ENCODE peak calls at places on chromosomes 5 and 9, in four cellular contexts. One of them, this sample, is unnamed.
A peak's percentile ranks its signal among the peaks of the same experiment; 100 is the strongest.

GRCh38 chr5:37836173-37837100 is 3.4 kb downstream of the GDNF start:
- DNase-seq in aorta: no peak
- DNase-seq in tibial artery: no peak
- DNase-seq in HCT116: no peak
- DNase-seq in this sample: no peak

GRCh38 chr9:114011313-114011712 is 66.8 kb downstream of the AMBP start:
- DNase-seq in tibial artery: peak; percentile 4
- DNase-seq in aorta: no peak
- DNase-seq in HCT116: no peak
- DNase-seq in this sample: no peak

GRCh38 chr9:69822091-69822750 is 1.6 kb downstream of the CFAP95 start:
- DNase-seq in tibial artery: no peak
- DNase-seq in HCT116: no peak
- DNase-seq in aorta: no peak
- DNase-seq in this sample: no peak

GRCh38 chr9:38339496-38339895 is 53.0 kb upstream of the ALDH1B1 start:
- DNase-seq in aorta: peak; percentile 54
- DNase-seq in HCT116: no peak
- DNase-seq in tibial artery: no peak
- DNase-seq in this sample: no peak

GRCh38 chr5:110478899-110479298 is 247.6 kb downstream of the TMEM232 start:
- DNase-seq in tibial artery: no peak
- DNase-seq in aorta: no peak
- DNase-seq in HCT116: no peak
- DNase-seq in this sample: peak; percentile 78

GRCh38 chr5:157766441-157766840 is 22.9 kb downstream of the LSM11 start:
- DNase-seq in HCT116: no peak
- DNase-seq in aorta: no peak
- DNase-seq in tibial artery: no peak
- DNase-seq in this sample: no peak

GRCh38 chr9:14313378-14313940 is 482 bp downstream of the NFIB start:
- DNase-seq in HCT116: no peak
- DNase-seq in aorta: peak; percentile 49
- DNase-seq in tibial artery: no peak
- DNase-seq in this sample: peak; percentile 23

GRCh38 chr9:130897848-130898551 is 1.4 kb upstream of the QRFP start:
- DNase-seq in aorta: no peak
- DNase-seq in HCT116: no peak
- DNase-seq in tibial artery: no peak
- DNase-seq in this sample: no peak

GRCh38 chr5:2569774-2570542 is 181.5 kb downstream of the IRX2 start:
- DNase-seq in aorta: no peak
- DNase-seq in tibial artery: no peak
- DNase-seq in HCT116: no peak
- DNase-seq in this sample: no peak

GRCh38 chr9:82421498-82421897 is 432.9 kb downstream of the SPATA31D1 start:
- DNase-seq in HCT116: no peak
- DNase-seq in aorta: peak; percentile 66
- DNase-seq in tibial artery: peak; percentile 66
- DNase-seq in this sample: no peak

GRCh38 chr5:59040007-59040803 is 457.3 kb downstream of the RAB3C start:
- DNase-seq in aorta: no peak
- DNase-seq in HCT116: no peak
- DNase-seq in tibial artery: no peak
- DNase-seq in this sample: no peak

GRCh38 chr5:26894719-26895263 is 143.6 kb downstream of the CDH9 start:
- DNase-seq in HCT116: no peak
- DNase-seq in tibial artery: no peak
- DNase-seq in aorta: no peak
- DNase-seq in this sample: peak; percentile 0

GRCh38 chr9:4678679-4679267 is 596 bp upstream of the CDC37L1 start:
- DNase-seq in HCT116: no peak
- DNase-seq in aorta: no peak
- DNase-seq in tibial artery: no peak
- DNase-seq in this sample: no peak

GRCh38 chr5:10581424-10581748 is 17.5 kb downstream of the ANKRD33B start:
- DNase-seq in tibial artery: no peak
- DNase-seq in aorta: no peak
- DNase-seq in HCT116: no peak
- DNase-seq in this sample: no peak

GRCh38 chr9:87886210-87887150 is 3.8 kb downstream of the SPATA31E1 start:
- DNase-seq in tibial artery: no peak
- DNase-seq in HCT116: no peak
- DNase-seq in aorta: no peak
- DNase-seq in this sample: no peak

GRCh38 chr9:33619666-33620404 is 95.8 kb downstream of the ANKRD18B start:
- DNase-seq in tibial artery: no peak
- DNase-seq in aorta: no peak
- DNase-seq in HCT116: peak; percentile 28
- DNase-seq in this sample: peak; percentile 72

GRCh38 chr5:75551471-75551870 is 39.8 kb downstream of the POLK start:
- DNase-seq in tibial artery: no peak
- DNase-seq in aorta: no peak
- DNase-seq in HCT116: no peak
- DNase-seq in this sample: peak; percentile 44

GRCh38 chr5:158641016-158641415 is 458.7 kb downstream of the EBF1 start:
- DNase-seq in tibial artery: no peak
- DNase-seq in HCT116: no peak
- DNase-seq in aorta: no peak
- DNase-seq in this sample: no peak

GRCh38 chr5:136192526-136193395 is at the start of gene SMIM32:
- DNase-seq in HCT116: no peak
- DNase-seq in tibial artery: no peak
- DNase-seq in aorta: no peak
- DNase-seq in this sample: no peak

GRCh38 chr5:177133119-177133844 is at the start of gene NSD1:
- DNase-seq in HCT116: no peak
- DNase-seq in aorta: peak; percentile 93
- DNase-seq in tibial artery: peak; percentile 93
- DNase-seq in this sample: peak; percentile 49

GRCh38 chr5:29924107-29924506 is 1269.4 kb upstream of the CDH6 start:
- DNase-seq in aorta: no peak
- DNase-seq in tibial artery: no peak
- DNase-seq in HCT116: no peak
- DNase-seq in this sample: no peak

GRCh38 chr5:98911221-98912040 is 17.4 kb downstream of the CHD1 start:
- DNase-seq in HCT116: no peak
- DNase-seq in aorta: no peak
- DNase-seq in tibial artery: no peak
- DNase-seq in this sample: peak; percentile 45

GRCh38 chr5:171166766-171167165 is 142.3 kb upstream of the TLX3 start:
- DNase-seq in aorta: no peak
- DNase-seq in HCT116: no peak
- DNase-seq in tibial artery: no peak
- DNase-seq in this sample: no peak

GRCh38 chr5:172800088-172800551 is 29.1 kb upstream of the DUSP1 start:
- DNase-seq in HCT116: no peak
- DNase-seq in tibial artery: peak; percentile 88
- DNase-seq in aorta: peak; percentile 89
- DNase-seq in this sample: peak; percentile 98

GRCh38 chr9:134433909-134434895 is 107.9 kb downstream of the RXRA start:
- DNase-seq in aorta: no peak
- DNase-seq in HCT116: no peak
- DNase-seq in tibial artery: no peak
- DNase-seq in this sample: no peak
- H3K4me3 ChIP-seq in aorta: no peak overlapping the region
- H3K4me3 ChIP-seq in HCT116: no peak overlapping the region
- H3K4me3 ChIP-seq in tibial artery: peak overlapping the region; percentile 42
- H3K4me3 ChIP-seq in this sample: no peak overlapping the region

DNA sequence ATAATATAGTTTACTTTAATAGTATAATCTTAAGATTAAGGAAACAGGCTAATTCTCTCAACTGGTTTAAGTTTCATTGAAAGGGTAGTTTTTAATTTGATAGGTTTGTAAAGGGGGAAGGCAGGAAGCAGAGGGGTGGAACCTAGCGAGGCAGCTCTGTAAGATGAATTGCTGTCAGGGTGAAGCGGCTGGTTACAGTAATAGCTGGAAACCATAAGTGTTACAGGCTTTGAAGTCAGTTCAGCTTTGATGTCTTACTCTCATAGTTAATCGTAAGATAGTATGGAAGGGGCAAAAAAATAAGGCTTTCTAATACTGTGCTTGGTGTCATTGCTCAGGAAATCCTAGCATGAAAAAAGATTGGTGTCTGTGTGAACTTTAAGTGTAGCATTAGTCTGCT is 20.4 kb downstream of the POU5F2 start:
- DNase-seq in tibial artery: no peak
- DNase-seq in HCT116: no peak
- DNase-seq in aorta: no peak
- DNase-seq in this sample: no peak
- H3K36me3 ChIP-seq in tibial artery: no peaks in the 10 kb centered on the region
- H3K36me3 ChIP-seq in HCT116: no peaks in the 10 kb centered on the region
- H3K36me3 ChIP-seq in aorta: no peaks in the 10 kb centered on the region
- H3K36me3 ChIP-seq in this sample: no peaks in the 10 kb centered on the region

GRCh38 chr5:139845846-139846681 is 50.5 kb downstream of the PSD2 start:
- DNase-seq in tibial artery: peak; percentile 49
- DNase-seq in HCT116: no peak
- DNase-seq in aorta: no peak
- DNase-seq in this sample: no peak

GRCh38 chr5:139849501-139849900 is 53.9 kb downstream of the PSD2 start:
- DNase-seq in HCT116: no peak
- DNase-seq in aorta: no peak
- DNase-seq in tibial artery: peak; percentile 54
- DNase-seq in this sample: no peak

GRCh38 chr5:139848508-139849100 is 53.0 kb downstream of the PSD2 start:
- DNase-seq in aorta: peak; percentile 64
- DNase-seq in HCT116: no peak
- DNase-seq in tibial artery: peak; percentile 69
- DNase-seq in this sample: no peak

GRCh38 chr5:139847091-139847490 is 51.5 kb downstream of the PSD2 start:
- DNase-seq in HCT116: no peak
- DNase-seq in aorta: no peak
- DNase-seq in tibial artery: peak; percentile 59
- DNase-seq in this sample: no peak

DNA sequence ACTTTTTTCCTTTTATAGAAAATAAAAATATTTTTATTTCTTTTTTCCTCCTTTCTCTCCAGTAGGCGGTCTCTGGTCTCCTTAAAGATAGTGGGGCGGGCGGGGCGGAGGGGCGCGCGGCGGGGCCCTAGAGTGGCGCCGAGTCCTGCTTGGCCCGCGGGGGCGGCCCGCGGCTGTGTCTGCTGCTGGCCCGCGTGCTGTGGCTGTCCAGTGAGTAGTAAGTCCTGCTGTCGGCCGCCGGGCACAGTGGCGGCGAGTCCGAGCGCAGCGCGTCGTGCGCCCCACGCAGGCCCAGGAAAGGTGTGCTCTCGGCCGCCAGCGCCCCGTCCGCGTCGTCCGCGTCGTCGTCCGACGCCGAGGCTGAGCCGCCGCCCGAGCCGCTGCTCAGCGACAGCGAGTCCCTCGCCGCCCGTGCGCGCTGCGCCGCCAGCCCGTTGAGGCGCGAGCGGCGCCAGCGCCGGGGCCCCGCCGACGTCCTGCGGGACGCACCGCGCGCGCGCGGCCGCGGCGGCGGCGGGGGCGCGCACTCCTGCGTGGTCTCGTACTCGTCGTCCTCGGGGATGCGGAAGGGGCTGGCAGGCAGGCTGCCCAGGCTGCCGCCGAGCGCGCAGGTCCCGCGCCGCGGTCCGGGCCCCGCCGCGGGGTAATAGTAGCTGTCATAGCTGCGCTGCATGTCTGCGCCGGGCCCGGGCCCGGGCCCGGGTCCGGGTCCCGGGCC is 52.3 kb downstream of the PSD2 start:
- DNase-seq in aorta: peak; percentile 78
- DNase-seq in tibial artery: peak; percentile 77
- DNase-seq in HCT116: no peak
- DNase-seq in this sample: peak; percentile 25
- H3K4me3 ChIP-seq in aorta: peak overlapping the region; percentile 68
- H3K4me3 ChIP-seq in tibial artery: peak overlapping the region; percentile 82
- H3K4me3 ChIP-seq in HCT116: peak overlapping the region; percentile 56
- H3K4me3 ChIP-seq in this sample: peak overlapping the region; percentile 42

DNA sequence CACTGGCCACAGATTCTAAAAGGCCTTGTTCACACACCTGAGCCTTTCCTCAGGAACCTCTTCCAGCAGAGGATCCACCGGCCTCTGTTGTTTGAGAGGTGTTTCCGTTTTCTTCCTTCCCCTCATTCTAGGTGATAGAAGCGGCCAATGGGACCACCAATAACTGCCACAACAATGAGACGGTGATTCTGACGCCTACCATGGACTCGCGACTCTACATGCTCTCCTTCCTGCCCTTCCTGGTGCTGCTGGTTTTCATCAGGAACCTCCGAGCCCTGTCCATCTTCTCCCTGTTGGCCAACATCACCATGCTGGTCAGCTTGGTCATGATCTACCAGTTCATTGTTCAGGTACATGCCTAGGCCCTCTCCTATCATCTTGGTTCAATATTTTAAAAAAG is 20.2 kb downstream of the SLC36A1 start:
- DNase-seq in tibial artery: no peak
- DNase-seq in HCT116: no peak
- DNase-seq in aorta: no peak
- DNase-seq in this sample: no peak
- H3K36me3 ChIP-seq in tibial artery: peaks cover 32% of the 10 kb centered on the region
- H3K36me3 ChIP-seq in HCT116: peaks cover 6% of the 10 kb centered on the region
- H3K36me3 ChIP-seq in aorta: no peaks in the 10 kb centered on the region
- H3K36me3 ChIP-seq in this sample: peaks cover 26% of the 10 kb centered on the region

GRCh38 chr5:40308867-40309266 is 370.8 kb upstream of the PTGER4 start:
- DNase-seq in tibial artery: no peak
- DNase-seq in HCT116: no peak
- DNase-seq in aorta: no peak
- DNase-seq in this sample: no peak
- H3K4me3 ChIP-seq in tibial artery: no peak overlapping the region
- H3K4me3 ChIP-seq in HCT116: no peak overlapping the region
- H3K4me3 ChIP-seq in aorta: no peak overlapping the region
- H3K4me3 ChIP-seq in this sample: no peak overlapping the region

GRCh38 chr9:124868511-124869465 is 6.9 kb downstream of the ARPC5L start:
- DNase-seq in tibial artery: peak; percentile 91
- DNase-seq in aorta: peak; percentile 91
- DNase-seq in HCT116: peak; percentile 40
- DNase-seq in this sample: peak; percentile 58

GRCh38 chr9:124869986-124870560 is 8.1 kb downstream of the ARPC5L start:
- DNase-seq in tibial artery: no peak
- DNase-seq in HCT116: no peak
- DNase-seq in aorta: no peak
- DNase-seq in this sample: peak; percentile 19

GRCh38 chr9:124870723-124871122 is 8.8 kb downstream of the ARPC5L start:
- DNase-seq in tibial artery: no peak
- DNase-seq in HCT116: no peak
- DNase-seq in aorta: no peak
- DNase-seq in this sample: no peak

GRCh38 chr9:124869466-124869985 is 7.6 kb downstream of the ARPC5L start:
- DNase-seq in tibial artery: peak; percentile 69
- DNase-seq in HCT116: no peak
- DNase-seq in aorta: no peak
- DNase-seq in this sample: no peak

DNA sequence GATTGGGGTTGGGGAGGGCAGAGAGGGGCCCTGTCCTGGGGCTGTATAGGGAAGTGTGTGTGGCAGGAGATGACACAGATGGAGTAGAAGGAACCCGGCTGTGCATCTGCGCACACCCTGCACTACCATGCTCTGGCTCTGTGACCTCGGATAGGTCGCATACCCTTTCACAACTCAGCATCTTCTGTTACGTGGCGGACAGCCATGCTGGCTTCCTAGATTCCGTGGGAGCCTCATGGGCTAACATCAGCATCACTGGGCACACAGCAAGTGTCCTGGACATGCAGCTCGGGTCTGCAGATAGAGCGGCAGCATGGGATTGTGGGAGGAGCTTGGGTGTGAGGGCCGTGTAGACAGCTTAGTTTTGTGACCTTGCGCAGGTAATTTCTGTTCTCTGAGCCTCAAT is 9.2 kb downstream of the ARPC5L start:
- DNase-seq in aorta: no peak
- DNase-seq in tibial artery: no peak
- DNase-seq in HCT116: no peak
- DNase-seq in this sample: no peak
- H3K36me3 ChIP-seq in aorta: no peaks in the 10 kb centered on the region
- H3K36me3 ChIP-seq in tibial artery: peaks cover 15% of the 10 kb centered on the region
- H3K36me3 ChIP-seq in HCT116: peaks cover 40% of the 10 kb centered on the region
- H3K36me3 ChIP-seq in this sample: peaks cover 39% of the 10 kb centered on the region

This sample was measured in brain microvascular endothelial cell.